ENCODE peak calls at places on chromosomes 12 and 14, in five cellular contexts. S is epithelial cell of esophagus, B is tibial artery, N is lower leg skin, E is transverse colon. P is an unnamed sample.

GRCh38 chr14:104749111-104749649 is 3.8 kb upstream of the SIVA1 start:
- DNase-seq in S (peak), B (peak), N (no peak), E (peak), P (no peak)

GRCh38 chr12:75960086-75960910 is 71.3 kb downstream of the PHLDA1 start:
- DNase-seq in S (no peak), B (no peak), N (no peak), E (peak), P (no peak)

GRCh38 chr12:53500119-53500775 is 836 bp upstream of the TARBP2 start:
- DNase-seq in S (peak), B (peak), N (peak), E (peak), P (no peak)

GRCh38 chr12:115004469-115005146 is 320.6 kb upstream of the TBX3 start:
- DNase-seq in S (no peak), B (no peak), N (no peak), E (no peak), P (no peak)

GRCh38 chr12:22083167-22083566 is 37.1 kb downstream of the CMAS start:
- DNase-seq in S (peak), B (no peak), N (peak), E (no peak), P (no peak)

GRCh38 chr14:105085766-105086165 is 20.5 kb upstream of the GPR132 start:
- DNase-seq in S (no peak), B (no peak), N (no peak), E (no peak), P (no peak)

GRCh38 chr14:89575386-89576061 is 158.5 kb upstream of the FOXN3 start:
- DNase-seq in S (no peak), B (no peak), N (no peak), E (no peak), P (no peak)

GRCh38 chr12:124841558-124841945 is 22.1 kb downstream of the SCARB1 start:
- DNase-seq in S (no peak), B (no peak), N (no peak), E (no peak), P (no peak)

GRCh38 chr12:18966927-18967326 is 162.6 kb upstream of the PLEKHA5 start:
- DNase-seq in S (no peak), B (no peak), N (no peak), E (no peak), P (no peak)

GRCh38 chr12:1858456-1858855 is 38.1 kb downstream of the LRTM2 start:
- DNase-seq in S (no peak), B (no peak), N (no peak), E (no peak), P (no peak)

GRCh38 chr12:23611320-23611719 is 338.1 kb downstream of the SOX5 start:
- DNase-seq in S (no peak), B (no peak), N (no peak), E (no peak), P (no peak)

GRCh38 chr14:65495196-65495595 is 82.7 kb downstream of the FUT8 start:
- DNase-seq in S (peak), B (no peak), N (no peak), E (no peak), P (no peak)

GRCh38 chr14:104633276-104633861 is 28.8 kb upstream of the TMEM179 start:
- DNase-seq in S (no peak), B (no peak), N (no peak), E (no peak), P (no peak)

GRCh38 chr12:48996794-48997718 is 2.1 kb downstream of the DDN start:
- DNase-seq in S (peak), B (peak), N (peak), E (peak), P (no peak)

GRCh38 chr14:100822921-100823320 is 3.0 kb upstream of the MEG3 start:
- DNase-seq in S (no peak), B (no peak), N (no peak), E (no peak), P (no peak)

DNA sequence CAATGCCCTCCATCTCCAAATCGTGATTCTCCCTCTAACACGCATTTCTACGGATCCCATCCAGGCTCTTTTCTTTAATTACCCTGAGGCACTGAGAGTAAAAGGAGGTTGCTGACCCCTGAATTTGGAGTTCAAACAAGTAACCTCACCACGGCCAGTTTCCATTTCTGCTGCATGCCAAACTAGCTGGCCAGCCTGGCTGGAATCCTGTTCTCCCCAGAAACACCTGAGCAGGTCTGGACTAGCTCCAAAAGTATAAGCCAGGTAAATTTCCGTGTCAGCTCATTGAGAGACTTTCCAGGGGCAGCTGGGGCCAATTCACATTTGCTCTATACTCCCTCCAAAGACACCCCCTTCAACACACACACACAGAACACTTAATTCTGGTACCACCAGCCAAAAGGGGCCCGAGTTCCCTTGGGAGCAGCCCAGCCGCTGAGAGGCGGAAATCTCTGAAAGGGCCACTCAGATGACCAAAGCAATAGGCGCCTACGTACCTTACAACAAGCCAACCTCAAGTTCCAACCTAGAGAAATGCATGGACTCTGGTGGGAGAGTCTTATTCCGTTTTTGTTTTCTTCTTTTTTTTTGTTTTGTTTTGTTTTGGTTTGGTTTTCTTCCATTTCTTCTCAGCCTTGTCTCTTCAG is 131.4 kb downstream of the NDUFA12 start:
- DNase-seq in S (peak), B (no peak), N (no peak), E (no peak), P (no peak)
- H3K4me3 ChIP-seq in S (no peak), B (no peak), N (no peak), E (no peak), P (no peak)

DNA sequence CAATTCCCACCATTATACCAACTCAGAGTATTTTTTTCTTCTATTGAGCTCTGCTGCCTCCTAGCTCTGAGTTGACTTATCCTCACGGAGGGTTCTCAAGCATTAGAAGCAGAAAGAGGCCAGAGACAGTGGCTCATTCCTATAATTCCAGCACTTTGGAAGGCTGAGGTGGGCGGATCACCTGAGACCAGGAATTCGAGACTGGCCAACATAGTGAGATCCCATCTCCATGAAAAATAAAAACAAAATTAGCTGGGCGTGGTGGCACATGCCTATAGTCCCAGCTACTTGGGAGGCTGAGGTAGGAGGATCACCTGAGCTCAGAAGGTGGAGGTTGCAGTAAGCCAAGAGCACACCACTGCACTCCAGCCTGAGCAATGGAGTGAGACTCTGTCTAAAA is 21.0 kb downstream of the HPD start:
- DNase-seq in S (no peak), B (no peak), N (no peak), E (no peak), P (no peak)
- TF ChIP-seq CTCF in S (no peak), B (no peak), N (no peak), E (no peak), P (no peak)

GRCh38 chr12:5429741-5430557 is 2.0 kb upstream of the NTF3 start:
- DNase-seq in S (no peak), B (no peak), N (no peak), E (no peak), P (no peak)
- H3K4me3 ChIP-seq in S (no peak), B (peak), N (no peak), E (no peak), P (no peak)

GRCh38 chr14:92352158-92352985 is 29.4 kb downstream of the SLC24A4 start:
- DNase-seq in S (peak), B (no peak), N (no peak), E (no peak), P (no peak)
- TF ChIP-seq CTCF in S (no peak), B (peak), N (no peak), E (peak), P (peak)

GRCh38 chr12:13100610-13100881 is 2.9 kb downstream of the GSG1 start:
- DNase-seq in S (no peak), B (no peak), N (no peak), E (no peak), P (no peak)
- H3K4me3 ChIP-seq in S (no peak), B (peak), N (no peak), E (peak), P (peak)

GRCh38 chr14:73810478-73811163 is 41.0 kb upstream of the PTGR2 start:
- DNase-seq in S (no peak), B (no peak), N (no peak), E (no peak), P (no peak)
- TF ChIP-seq CTCF in S (no peak), B (no peak), N (no peak), E (no peak), P (no peak)

DNA sequence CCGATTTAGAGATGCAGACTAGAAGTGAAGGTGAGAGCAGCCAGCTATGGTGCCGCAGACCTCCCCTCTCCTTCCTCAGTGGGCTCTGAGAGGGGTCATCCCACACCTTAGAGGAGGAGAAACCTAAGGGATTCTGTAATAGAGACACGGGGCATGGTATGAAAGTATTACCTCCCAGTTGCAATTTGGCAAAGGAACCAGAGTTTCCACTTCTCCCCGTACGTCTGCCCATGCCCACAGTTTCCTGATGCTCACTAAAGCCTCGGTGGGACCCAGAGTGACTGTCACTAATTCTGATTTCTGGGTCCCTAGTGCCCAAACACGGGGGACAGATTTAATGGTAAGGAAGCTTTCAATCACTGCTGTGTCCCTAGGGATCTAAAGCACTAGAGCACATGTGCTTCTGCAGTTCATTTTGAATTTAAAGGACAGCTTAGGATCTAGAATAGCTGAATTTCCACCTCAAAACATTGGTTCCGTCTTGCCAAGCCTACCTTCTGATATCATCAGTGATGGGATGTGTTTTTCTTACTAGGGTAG is 44.1 kb downstream of the DAD1 start:
- DNase-seq in S (no peak), B (no peak), N (no peak), E (no peak), P (no peak)
- H3K4me3 ChIP-seq in S (no peak), B (no peak), N (no peak), E (no peak), P (no peak)

DNA sequence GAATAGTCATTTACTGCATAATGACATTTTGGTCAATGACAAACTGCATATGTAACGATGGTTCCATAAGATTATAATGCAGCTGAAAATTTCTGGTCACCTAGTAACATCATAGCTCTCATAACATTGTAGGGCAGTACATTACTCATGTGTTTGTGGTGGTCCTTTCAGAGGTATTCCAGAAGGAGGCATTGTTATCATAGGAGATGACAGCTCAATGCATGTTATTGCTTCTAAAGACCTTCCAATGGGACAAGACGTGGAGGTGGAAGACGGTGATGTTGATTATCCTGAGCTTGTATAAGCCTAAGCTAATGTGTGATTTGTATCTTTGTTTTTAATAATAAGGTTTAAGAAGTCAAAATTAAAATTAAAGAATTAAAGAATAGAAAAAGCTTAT is 43.8 kb upstream of the TSPAN11 start:
- DNase-seq in S (no peak), B (no peak), N (no peak), E (no peak), P (no peak)
- TF ChIP-seq CTCF in S (no peak), B (no peak), N (no peak), E (no peak), P (peak)

GRCh38 chr12:111037047-111037446 is 116.7 kb upstream of the MYL2 start:
- DNase-seq in S (no peak), B (no peak), N (no peak), E (no peak), P (no peak)

GRCh38 chr12:111035578-111036301 is 115.4 kb upstream of the MYL2 start:
- DNase-seq in S (peak), B (no peak), N (no peak), E (no peak), P (no peak)

GRCh38 chr12:111034148-111034910 is 114.0 kb upstream of the MYL2 start:
- DNase-seq in S (peak), B (peak), N (no peak), E (no peak), P (no peak)

GRCh38 chr12:111033281-111034147 is 113.1 kb upstream of the MYL2 start:
- DNase-seq in S (peak), B (peak), N (no peak), E (no peak), P (no peak)

DNA sequence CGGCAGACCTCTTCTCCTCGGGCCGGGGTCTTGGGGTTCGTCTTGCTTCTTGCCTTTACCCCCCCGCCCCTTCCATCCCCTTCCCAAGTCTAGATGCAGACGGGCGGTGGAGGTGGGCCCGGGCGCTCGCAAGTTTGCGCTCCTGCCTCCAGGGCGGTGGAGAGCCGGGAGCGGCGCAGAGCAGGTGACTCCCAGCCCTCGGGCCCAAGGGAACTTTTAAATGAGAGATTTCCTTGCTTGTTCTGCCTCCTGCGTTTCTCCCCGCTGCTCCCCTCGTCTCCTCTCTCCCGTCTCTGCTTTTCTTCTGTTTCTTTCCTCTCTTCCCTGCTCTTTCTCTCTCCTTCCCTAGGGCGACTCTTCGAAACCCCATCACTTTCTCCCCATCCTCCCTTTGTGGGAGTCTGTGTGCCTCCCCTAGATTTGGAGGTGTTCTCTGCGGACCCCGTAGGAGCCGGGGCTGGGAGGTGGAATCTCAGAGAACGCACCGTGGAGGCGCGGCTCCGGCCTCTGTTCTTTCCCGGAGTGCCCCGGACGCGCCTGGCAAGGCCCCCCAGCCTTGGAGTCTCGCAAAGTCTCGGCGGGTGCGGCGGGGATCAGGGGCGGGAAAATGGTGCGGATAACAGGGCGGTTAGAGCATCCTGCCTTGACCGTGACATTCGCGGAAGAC is 114.7 kb upstream of the MYL2 start:
- DNase-seq in S (peak), B (peak), N (no peak), E (no peak), P (no peak)
- H3K4me3 ChIP-seq in S (peak), B (no peak), N (no peak), E (no peak), P (no peak)

P was measured in epithelial cell of proximal tubule.